ENCODE peak calls at places on chromosome 19, in six cellular contexts. L is GM12891, M is K562, Q is H1, F is HepG2, X is GM12878. R is an unnamed sample.

GRCh38 chr19:543912-544608 is at the start of gene GZMM:
- DNase-seq in L (no peak), M (peak), Q (no peak), F (no peak), X (no peak), R (no peak)

GRCh38 chr19:50008532-50008931 is 16.6 kb downstream of the VRK3 start:
- DNase-seq in L (no peak), M (peak), Q (peak), F (no peak), X (no peak), R (no peak)

GRCh38 chr19:56398809-56399208 is 5.3 kb upstream of the ZNF583 start:
- DNase-seq in L (no peak), M (no peak), Q (no peak), F (no peak), X (no peak), R (no peak)

GRCh38 chr19:56245062-56245740 is 27.3 kb upstream of the EDDM13 start:
- DNase-seq in L (no peak), M (no peak), Q (no peak), F (no peak), X (no peak), R (no peak)

GRCh38 chr19:58409010-58409790 is 751 bp downstream of the ZNF584 start:
- DNase-seq in L (no peak), M (no peak), Q (peak), F (no peak), X (no peak), R (no peak)

GRCh38 chr19:18470153-18470552 is 32.2 kb upstream of the ISYNA1 start:
- DNase-seq in L (peak), M (peak), Q (peak), F (peak), X (no peak), R (no peak)

GRCh38 chr19:10836478-10837325 is 690 bp upstream of the TMED1 start:
- DNase-seq in L (peak), M (peak), Q (no peak), F (no peak), X (no peak), R (peak)

GRCh38 chr19:10207026-10207425 is 12.3 kb upstream of the DNMT1 start:
- DNase-seq in L (no peak), M (no peak), Q (no peak), F (no peak), X (no peak), R (no peak)

GRCh38 chr19:7366701-7367420 is 18.1 kb downstream of the ARHGEF18 start:
- DNase-seq in L (no peak), M (peak), Q (no peak), F (peak), X (no peak), R (no peak)

GRCh38 chr19:7657047-7657779 is 11.6 kb upstream of the RETN start:
- DNase-seq in L (no peak), M (no peak), Q (no peak), F (no peak), X (no peak), R (no peak)

GRCh38 chr19:30391554-30392551 is 19.7 kb downstream of the ZNF536 start:
- DNase-seq in L (no peak), M (no peak), Q (peak), F (no peak), X (no peak), R (no peak)

GRCh38 chr19:281156-281853 is 9.9 kb downstream of the PLPP2 start:
- DNase-seq in L (no peak), M (no peak), Q (no peak), F (no peak), X (no peak), R (no peak)

GRCh38 chr19:4057913-4058695 is 8.6 kb downstream of the ZBTB7A start:
- DNase-seq in L (no peak), M (peak), Q (no peak), F (peak), X (no peak), R (no peak)

GRCh38 chr19:24060687-24061356 is 26.2 kb upstream of the ZNF254 start:
- DNase-seq in L (no peak), M (no peak), Q (no peak), F (no peak), X (no peak), R (no peak)

GRCh38 chr19:46487802-46488445 is 7.7 kb downstream of the PNMA8B start:
- DNase-seq in L (peak), M (peak), Q (peak), F (peak), X (no peak), R (peak)

GRCh38 chr19:48990400-48990799 is 2.7 kb downstream of the GYS1 start:
- DNase-seq in L (no peak), M (no peak), Q (no peak), F (no peak), X (no peak), R (no peak)

GRCh38 chr19:15288146-15288963 is 44.0 kb downstream of the BRD4 start:
- DNase-seq in L (no peak), M (no peak), Q (no peak), F (no peak), X (no peak), R (no peak)

DNA sequence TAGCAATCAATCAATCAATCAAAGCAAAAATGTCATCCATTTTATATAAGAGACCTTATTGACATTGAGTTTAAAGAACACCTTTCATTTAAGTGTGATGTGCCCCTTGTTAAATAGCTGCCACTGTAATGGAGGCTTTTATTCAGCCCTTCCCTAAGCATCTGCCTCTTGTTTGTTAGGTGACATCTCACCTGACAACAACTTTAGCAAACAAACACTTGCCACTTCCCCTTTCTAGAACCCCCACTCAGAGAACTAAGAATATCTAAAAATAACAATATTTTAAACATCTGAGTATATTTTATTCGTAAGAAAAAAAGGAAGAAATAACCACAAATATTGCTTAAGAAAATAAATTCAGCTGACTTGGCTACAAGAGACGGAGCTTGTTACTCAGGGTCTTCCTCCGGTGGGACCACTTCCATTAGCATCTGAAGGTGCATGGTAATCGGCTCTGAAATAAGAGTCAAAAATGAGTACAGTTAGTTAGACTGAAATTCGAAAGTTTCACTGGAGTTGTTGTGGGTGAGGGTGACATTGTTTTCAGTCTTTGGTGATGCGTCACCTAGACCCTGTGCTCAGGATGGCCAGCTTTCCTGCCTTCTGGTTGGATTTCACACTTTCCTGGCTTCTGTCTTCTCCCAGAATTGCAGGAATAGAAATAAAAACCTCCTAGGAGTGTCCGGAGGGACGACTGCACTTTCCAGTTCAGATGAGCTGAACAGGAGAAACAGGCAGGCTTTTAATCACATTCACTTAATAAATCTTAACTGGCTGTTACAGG is 39.1 kb downstream of the SLC7A9 start:
- DNase-seq in L (no peak), M (no peak), Q (no peak), F (no peak), X (no peak), R (no peak)
- TF ChIP-seq TAF1 in L (no peak), M (no peak), Q (no peak), F (no peak), X (no peak), R (no peak)

GRCh38 chr19:51020988-51021651 is 1.6 kb upstream of the KLK10 start:
- DNase-seq in L (no peak), M (peak), Q (no peak), F (peak), X (no peak), R (no peak)
- TF ChIP-seq POLR2AphosphoS5 in L (no peak), M (no peak), Q (no peak), F (no peak), X (no peak), R (no peak)

GRCh38 chr19:35901854-35902661 is at the start of gene HCST:
- DNase-seq in L (no peak), M (no peak), Q (no peak), F (no peak), X (no peak), R (no peak)
- TF ChIP-seq POLR2A in L (peak), M (no peak), Q (no peak), F (no peak), X (peak), R (peak)

GRCh38 chr19:35388277-35389054 is 17.6 kb downstream of the GPR42 start:
- DNase-seq in L (no peak), M (no peak), Q (no peak), F (peak), X (no peak), R (no peak)
- TF ChIP-seq TAF1 in L (no peak), M (no peak), Q (no peak), F (no peak), X (no peak), R (no peak)

GRCh38 chr19:17079710-17080440 is 4.3 kb downstream of the MYO9B start:
- DNase-seq in L (peak), M (no peak), Q (no peak), F (peak), X (peak), R (peak)
- TF ChIP-seq POLR2AphosphoS5 in L (no peak), M (no peak), Q (no peak), F (no peak), X (peak), R (peak)

GRCh38 chr19:2507109-2507508 is 31.2 kb downstream of the GADD45B start:
- DNase-seq in L (no peak), M (peak), Q (no peak), F (peak), X (no peak), R (no peak)
- TF ChIP-seq POLR2A in L (no peak), M (no peak), Q (no peak), F (no peak), X (no peak), R (no peak)

GRCh38 chr19:39557791-39558622 is 18.0 kb upstream of the EID2 start:
- DNase-seq in L (no peak), M (no peak), Q (no peak), F (peak), X (peak), R (no peak)
- TF ChIP-seq TAF1 in L (no peak), M (no peak), Q (no peak), F (no peak), X (peak), R (no peak)

GRCh38 chr19:21593934-21594844 is 88.8 kb downstream of the ZNF429 start:
- DNase-seq in L (no peak), M (peak), Q (no peak), F (no peak), X (no peak), R (no peak)
- TF ChIP-seq POLR2AphosphoS5 in L (no peak), M (peak), Q (no peak), F (no peak), X (no peak), R (no peak)

GRCh38 chr19:14005381-14006084 is 587 bp downstream of the RFX1 start:
- DNase-seq in L (peak), M (peak), Q (peak), F (peak), X (peak), R (peak)

GRCh38 chr19:14002571-14003278 is 3.4 kb downstream of the RFX1 start:
- DNase-seq in L (no peak), M (no peak), Q (no peak), F (no peak), X (peak), R (no peak)

GRCh38 chr19:14006085-14006765 is at the start of gene RFX1:
- DNase-seq in L (peak), M (peak), Q (peak), F (peak), X (peak), R (peak)

GRCh38 chr19:14003279-14004051 is 2.7 kb downstream of the RFX1 start:
- DNase-seq in L (no peak), M (no peak), Q (no peak), F (no peak), X (no peak), R (no peak)

GRCh38 chr19:14004619-14005380 is 1.3 kb downstream of the RFX1 start:
- DNase-seq in L (no peak), M (peak), Q (no peak), F (peak), X (peak), R (no peak)
- TF ChIP-seq POLR2A in L (no peak), M (no peak), Q (no peak), F (peak), X (no peak), R (no peak)